ENCODE peak calls at places on chromosomes 5 and 9, in five cellular contexts. G, S, C, H and E are unnamed samples.

GRCh38 chr9:138038244-138038671 is 160.7 kb downstream of the CACNA1B start:
- DNase-seq in G (no peak), S (peak), C (no peak), H (no peak), E (no peak)

GRCh38 chr5:92552206-92553160 is 1028.5 kb downstream of the NR2F1-AS1 start:
- DNase-seq in G (peak), S (no peak), C (peak), H (no peak), E (peak)

GRCh38 chr5:139461698-139462097 is 845 bp downstream of the ECSCR start:
- DNase-seq in G (no peak), S (no peak), C (no peak), H (no peak), E (peak)

GRCh38 chr5:154820383-154820782 is 30.0 kb downstream of the FAXDC2 start:
- DNase-seq in G (no peak), S (no peak), C (no peak), H (no peak), E (no peak)

GRCh38 chr5:34012791-34013190 is 4.9 kb upstream of the AMACR start:
- DNase-seq in G (no peak), S (no peak), C (no peak), H (no peak), E (peak)

GRCh38 chr5:26329562-26330189 is 708.7 kb downstream of the CDH9 start:
- DNase-seq in G (no peak), S (peak), C (no peak), H (no peak), E (no peak)

GRCh38 chr5:177329883-177330282 is 18.2 kb upstream of the MXD3 start:
- DNase-seq in G (no peak), S (no peak), C (no peak), H (no peak), E (no peak)

GRCh38 chr9:7735311-7735710 is 64.3 kb downstream of the DMAC1 start:
- DNase-seq in G (no peak), S (no peak), C (no peak), H (no peak), E (no peak)

GRCh38 chr5:22926574-22926973 is 73.4 kb upstream of the CDH12 start:
- DNase-seq in G (no peak), S (no peak), C (no peak), H (no peak), E (no peak)

GRCh38 chr9:91066042-91066415 is 264.4 kb downstream of the SYK start:
- DNase-seq in G (no peak), S (no peak), C (no peak), H (no peak), E (no peak)

GRCh38 chr9:38312406-38312805 is 80.1 kb upstream of the ALDH1B1 start:
- DNase-seq in G (no peak), S (no peak), C (no peak), H (no peak), E (no peak)

DNA sequence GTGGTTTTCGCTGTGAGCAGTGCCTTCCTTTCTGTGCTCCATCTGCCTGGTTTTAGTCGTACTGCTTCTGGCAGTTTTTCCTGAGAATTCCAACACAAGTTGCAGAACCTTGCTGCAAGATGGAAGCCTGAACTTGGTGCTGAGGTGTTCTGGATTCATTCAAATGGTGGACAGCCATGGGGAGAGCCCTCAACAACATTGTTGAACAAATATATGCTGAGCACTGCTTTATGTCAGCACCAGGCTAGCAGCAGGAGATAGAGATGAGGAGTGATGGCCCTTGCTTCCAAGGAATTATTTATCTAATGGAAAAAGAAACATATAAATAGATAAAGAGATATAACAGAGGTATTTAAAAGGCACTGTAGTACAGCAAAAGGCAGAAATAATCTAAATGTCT is 7.3 kb upstream of the RPS6 start:
- DNase-seq in G (no peak), S (peak), C (no peak), H (no peak), E (no peak)
- TF ChIP-seq CTCF in G (no peak), S (no peak), C (no peak), H (no peak), E (no peak)

GRCh38 chr5:61882901-61883500 is 423.0 kb upstream of the KIF2A start:
- DNase-seq in G (no peak), S (no peak), C (no peak), H (no peak), E (no peak)

GRCh38 chr5:61881821-61882220 is 424.2 kb upstream of the KIF2A start:
- DNase-seq in G (peak), S (no peak), C (no peak), H (no peak), E (no peak)

GRCh38 chr5:61886214-61886613 is 419.8 kb upstream of the KIF2A start:
- DNase-seq in G (no peak), S (no peak), C (no peak), H (no peak), E (no peak)

GRCh38 chr5:61887271-61887670 is 418.7 kb upstream of the KIF2A start:
- DNase-seq in G (peak), S (no peak), C (no peak), H (no peak), E (no peak)

DNA sequence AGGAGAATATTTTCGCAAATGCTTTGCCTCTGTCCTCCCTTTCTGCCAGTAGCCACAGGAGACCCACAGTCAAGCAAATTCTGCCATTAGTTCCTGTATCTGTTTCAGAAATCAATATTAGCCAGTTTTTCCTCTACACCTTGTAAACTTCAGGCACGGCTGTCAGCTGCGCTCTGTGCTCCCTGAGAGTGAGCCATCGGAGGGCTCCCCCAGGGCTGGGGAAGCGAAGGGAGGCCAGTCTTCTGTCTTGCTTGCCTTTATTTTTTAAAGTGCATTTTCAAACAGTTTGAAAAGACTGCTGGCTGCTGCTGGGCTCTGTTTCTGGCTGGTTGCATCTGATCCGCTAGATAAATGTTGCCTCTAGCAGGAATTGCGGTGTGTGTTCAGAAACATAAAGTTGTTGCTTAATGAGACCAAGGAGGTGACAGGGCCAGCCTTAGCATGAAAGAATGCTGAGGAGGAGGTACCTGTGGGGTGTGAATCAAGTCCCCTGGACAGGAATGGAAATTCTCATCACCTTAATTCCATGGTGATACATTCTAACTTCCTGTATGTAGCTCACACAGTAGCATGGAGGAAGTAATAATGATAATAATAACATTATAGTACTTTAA is 421.7 kb upstream of the KIF2A start:
- DNase-seq in G (peak), S (no peak), C (no peak), H (no peak), E (no peak)
- H3K4me3 ChIP-seq in G (no peak), S (no peak), C (no peak), H (no peak), E (no peak)

DNA sequence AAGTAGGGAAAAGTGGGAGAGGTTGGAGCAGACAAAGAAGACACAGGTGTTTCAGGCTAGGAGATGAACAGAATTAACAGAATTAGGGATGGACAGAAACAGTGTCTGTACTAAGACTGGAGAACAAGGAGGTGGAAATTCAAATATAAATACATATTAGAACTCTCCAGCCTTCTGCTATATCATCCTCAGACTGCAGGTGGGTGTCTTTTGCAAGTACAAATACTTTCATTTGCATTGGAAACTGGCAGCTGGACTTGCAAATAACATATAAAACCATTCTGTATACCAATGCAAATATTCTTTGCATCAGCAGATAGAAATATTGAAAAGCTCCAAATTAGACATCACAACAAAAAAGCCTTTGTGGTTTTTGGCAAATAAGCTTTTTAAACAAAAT is 335.4 kb downstream of the ZNF608 start:
- DNase-seq in G (no peak), S (no peak), C (no peak), H (no peak), E (peak)
- TF ChIP-seq CTCF in G (peak), S (no peak), C (no peak), H (no peak), E (peak)

GRCh38 chr5:60520451-60521210 is 179.3 kb downstream of the DEPDC1B start:
- DNase-seq in G (no peak), S (no peak), C (no peak), H (no peak), E (no peak)

GRCh38 chr5:60517850-60518249 is 182.1 kb downstream of the DEPDC1B start:
- DNase-seq in G (no peak), S (no peak), C (no peak), H (no peak), E (no peak)

GRCh38 chr5:60517094-60517694 is 182.8 kb downstream of the DEPDC1B start:
- DNase-seq in G (no peak), S (no peak), C (no peak), H (no peak), E (no peak)

GRCh38 chr5:60521379-60522298 is 178.3 kb downstream of the DEPDC1B start:
- DNase-seq in G (no peak), S (no peak), C (no peak), H (no peak), E (no peak)

GRCh38 chr5:60519372-60519771 is 180.6 kb downstream of the DEPDC1B start:
- DNase-seq in G (no peak), S (no peak), C (no peak), H (no peak), E (no peak)
- H3K4me3 ChIP-seq in G (no peak), S (no peak), C (no peak), H (no peak), E (no peak)

GRCh38 chr9:556675-557074 is 284.8 kb upstream of the DMRT1 start:
- DNase-seq in G (no peak), S (no peak), C (no peak), H (no peak), E (no peak)

GRCh38 chr9:551986-552930 is 289.2 kb upstream of the DMRT1 start:
- DNase-seq in G (no peak), S (no peak), C (no peak), H (no peak), E (peak)

GRCh38 chr9:556199-556598 is 285.3 kb upstream of the DMRT1 start:
- DNase-seq in G (peak), S (no peak), C (no peak), H (no peak), E (no peak)

GRCh38 chr9:557601-558201 is 283.8 kb upstream of the DMRT1 start:
- DNase-seq in G (peak), S (no peak), C (peak), H (no peak), E (peak)

DNA sequence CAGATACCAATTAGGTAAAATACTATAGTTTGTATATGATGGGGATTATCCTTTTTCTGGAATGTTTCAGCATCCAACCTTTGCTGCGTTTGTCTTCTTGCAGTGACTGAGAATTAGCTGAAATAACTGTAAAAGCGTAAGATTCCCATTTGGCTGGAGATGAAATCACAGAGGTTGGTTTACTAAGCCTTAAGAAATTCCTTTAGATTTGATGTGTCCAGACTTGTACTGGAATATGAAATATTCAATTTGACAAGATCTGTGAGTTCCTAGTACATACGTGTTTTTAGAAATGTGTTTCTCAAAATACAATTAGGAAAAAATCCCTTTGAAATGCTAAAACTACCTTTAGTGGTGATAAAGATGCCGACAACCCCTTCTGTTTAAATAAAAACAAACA is 286.0 kb upstream of the DMRT1 start:
- DNase-seq in G (peak), S (no peak), C (no peak), H (no peak), E (no peak)
- TF ChIP-seq CTCF in G (no peak), S (no peak), C (no peak), H (no peak), E (no peak)